ENCODE peak calls at places on chromosome 11, in five cellular contexts. X, P, M, V and Y are unnamed samples.

GRCh38 chr11:64019106-64020031 is 16.4 kb upstream of the FLRT1 start:
- DNase-seq in P (no peak), M (no peak), V (no peak), X (no peak), Y (no peak)

GRCh38 chr11:110032257-110032656 is 60.9 kb upstream of the ZC3H12C start:
- DNase-seq in P (peak; percentile 18), M (no peak), V (no peak), X (no peak), Y (no peak)

GRCh38 chr11:41334007-41334933 is 125.2 kb downstream of the LRRC4C start:
- DNase-seq in V (no peak), X (no peak), P (no peak), M (no peak), Y (no peak)

GRCh38 chr11:130037881-130038601 is 31.7 kb upstream of the APLP2 start:
- DNase-seq in M (no peak), P (peak; percentile 38), X (no peak), V (peak; percentile 66), Y (peak; percentile 22)

GRCh38 chr11:109138200-109138599 is 283.8 kb upstream of the C11orf87 start:
- DNase-seq in M (no peak), X (no peak), V (no peak), P (no peak), Y (no peak)

GRCh38 chr11:34269694-34270245 is 88.0 kb downstream of the ABTB2 start:
- DNase-seq in V (no peak), M (no peak), X (no peak), P (no peak), Y (no peak)

GRCh38 chr11:34356576-34356917 is 1.3 kb downstream of the ABTB2 start:
- DNase-seq in M (no peak), V (no peak), P (no peak), X (peak; percentile 39), Y (no peak)

GRCh38 chr11:9759519-9760179 is 95.8 kb downstream of the SWAP70 start:
- DNase-seq in V (peak; percentile 52), X (no peak), M (peak; percentile 51), P (no peak), Y (no peak)

GRCh38 chr11:115616941-115617340 is 112.7 kb upstream of the CADM1 start:
- DNase-seq in P (no peak), V (no peak), M (no peak), X (no peak), Y (no peak)

GRCh38 chr11:134157451-134157850 is 66.3 kb downstream of the NCAPD3 start:
- DNase-seq in X (no peak), M (no peak), V (no peak), P (no peak), Y (no peak)

GRCh38 chr11:47412152-47412746 is 3.9 kb downstream of the SLC39A13 start:
- DNase-seq in M (no peak), V (no peak), P (no peak), X (peak; percentile 68), Y (peak; percentile 44)

GRCh38 chr11:61489833-61490585 is 18.5 kb upstream of the LRRC10B start:
- DNase-seq in M (no peak), X (peak; percentile 69), V (peak; percentile 31), P (no peak), Y (no peak)

GRCh38 chr11:30595929-30596328 is 9.8 kb upstream of the MPPED2 start:
- DNase-seq in V (no peak), P (no peak), X (peak; percentile 42), M (no peak), Y (no peak)

GRCh38 chr11:1636291-1636950 is 6.8 kb downstream of the KRTAP5-5 start:
- DNase-seq in V (no peak), P (no peak), X (no peak), M (no peak), Y (no peak)

GRCh38 chr11:67449116-67449844 is 3.2 kb downstream of the GPR152 start:
- DNase-seq in P (no peak), X (no peak), V (no peak), M (no peak), Y (no peak)

GRCh38 chr11:73248526-73249185 is 23.5 kb upstream of the P2RY6 start:
- DNase-seq in V (no peak), M (no peak), P (no peak), X (no peak), Y (no peak)

GRCh38 chr11:115993613-115994012 is 489.4 kb upstream of the CADM1 start:
- DNase-seq in X (no peak), P (no peak), V (no peak), M (no peak), Y (no peak)

GRCh38 chr11:114250993-114251796 is 45.0 kb upstream of the NNMT start:
- DNase-seq in V (no peak), X (no peak), P (no peak), M (peak; percentile 71), Y (no peak)

GRCh38 chr11:46352063-46352841 is 5.0 kb downstream of the DGKZ start:
- DNase-seq in V (no peak), M (no peak), X (peak; percentile 70), P (no peak), Y (no peak)

GRCh38 chr11:1640076-1640946 is 10.7 kb downstream of the KRTAP5-5 start:
- DNase-seq in M (no peak), X (peak; percentile 62), P (peak; percentile 48), V (peak; percentile 24), Y (peak; percentile 25)

GRCh38 chr11:68584097-68584496 is 100.2 kb upstream of the GAL start:
- DNase-seq in X (peak; percentile 65), M (peak; percentile 47), P (peak; percentile 56), V (peak; percentile 15), Y (peak; percentile 63)

GRCh38 chr11:72410956-72411355 is 23.4 kb downstream of the CLPB start:
- DNase-seq in V (no peak), M (no peak), X (no peak), P (no peak), Y (no peak)

GRCh38 chr11:11989774-11990744 is 18.4 kb downstream of the DKK3 start:
- DNase-seq in X (no peak), P (no peak), V (no peak), M (no peak), Y (no peak)

GRCh38 chr11:12287374-12288211 is 89.8 kb upstream of the PARVA start:
- DNase-seq in V (peak; percentile 59), P (peak; percentile 56), M (peak; percentile 62), X (peak; percentile 80), Y (no peak)

GRCh38 chr11:1229471-1230120 is 6.7 kb downstream of the MUC5B start:
- DNase-seq in V (no peak), M (peak; percentile 7), X (no peak), P (no peak), Y (no peak)

GRCh38 chr11:69640260-69640994 is 529 bp upstream of the CCND1 start:
- DNase-seq in X (no peak), V (no peak), M (no peak), P (no peak), Y (no peak)

GRCh38 chr11:36033936-36034335 is 90.1 kb downstream of the LDLRAD3 start:
- DNase-seq in P (no peak), V (no peak), M (no peak), X (no peak), Y (no peak)
- H3K4me3 ChIP-seq in P (no peak overlapping the region), V (no peak overlapping the region), M (no peak overlapping the region), X (no peak overlapping the region), Y (no peak overlapping the region)

DNA sequence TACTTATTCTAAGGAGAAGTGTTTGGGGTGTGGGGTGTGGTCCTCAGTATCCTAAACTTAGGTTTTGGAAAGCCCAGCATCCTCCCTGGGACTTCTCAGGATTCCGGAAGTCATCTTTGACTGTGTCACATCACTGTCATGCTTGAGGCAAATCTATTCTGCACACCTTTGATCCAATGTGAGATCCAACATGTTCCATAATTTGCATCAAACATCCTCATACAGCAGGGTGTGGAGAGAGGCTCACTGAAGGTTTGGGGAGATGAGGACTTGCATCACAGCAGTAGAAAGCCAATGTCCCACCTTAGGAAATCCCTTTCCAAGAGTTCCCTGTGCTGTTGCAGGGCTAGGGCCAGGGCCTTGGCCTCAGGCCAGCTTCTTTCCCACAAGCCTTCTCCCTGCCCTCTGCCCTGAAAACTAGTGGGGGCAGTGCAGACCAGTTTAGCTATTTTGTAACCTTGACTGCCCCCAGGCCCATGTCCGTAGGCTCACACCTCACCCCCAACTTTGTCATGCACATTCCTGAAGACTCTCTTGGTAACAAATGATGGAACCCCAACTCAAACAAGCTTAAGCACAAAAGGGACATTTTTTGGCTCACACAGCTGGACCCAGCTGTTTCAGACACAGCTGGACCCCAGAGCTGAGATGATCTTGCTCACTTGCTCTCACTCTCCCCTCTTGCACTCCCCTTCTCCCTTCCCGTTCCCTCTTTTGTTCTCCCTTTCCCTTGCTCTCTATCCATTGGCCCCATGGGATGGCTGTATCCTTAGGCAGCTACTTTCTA is 46.7 kb downstream of the KCNQ1OT1 start:
- DNase-seq in P (no peak), X (no peak), M (peak; percentile 23), V (no peak), Y (no peak)
- H3K9me3 ChIP-seq in P (peaks cover 38% of the 10 kb centered on the region), X (no peaks in the 10 kb centered on the region), M (peaks cover 3% of the 10 kb centered on the region), V (peaks cover 69% of the 10 kb centered on the region), Y (peaks cover 36% of the 10 kb centered on the region)

DNA sequence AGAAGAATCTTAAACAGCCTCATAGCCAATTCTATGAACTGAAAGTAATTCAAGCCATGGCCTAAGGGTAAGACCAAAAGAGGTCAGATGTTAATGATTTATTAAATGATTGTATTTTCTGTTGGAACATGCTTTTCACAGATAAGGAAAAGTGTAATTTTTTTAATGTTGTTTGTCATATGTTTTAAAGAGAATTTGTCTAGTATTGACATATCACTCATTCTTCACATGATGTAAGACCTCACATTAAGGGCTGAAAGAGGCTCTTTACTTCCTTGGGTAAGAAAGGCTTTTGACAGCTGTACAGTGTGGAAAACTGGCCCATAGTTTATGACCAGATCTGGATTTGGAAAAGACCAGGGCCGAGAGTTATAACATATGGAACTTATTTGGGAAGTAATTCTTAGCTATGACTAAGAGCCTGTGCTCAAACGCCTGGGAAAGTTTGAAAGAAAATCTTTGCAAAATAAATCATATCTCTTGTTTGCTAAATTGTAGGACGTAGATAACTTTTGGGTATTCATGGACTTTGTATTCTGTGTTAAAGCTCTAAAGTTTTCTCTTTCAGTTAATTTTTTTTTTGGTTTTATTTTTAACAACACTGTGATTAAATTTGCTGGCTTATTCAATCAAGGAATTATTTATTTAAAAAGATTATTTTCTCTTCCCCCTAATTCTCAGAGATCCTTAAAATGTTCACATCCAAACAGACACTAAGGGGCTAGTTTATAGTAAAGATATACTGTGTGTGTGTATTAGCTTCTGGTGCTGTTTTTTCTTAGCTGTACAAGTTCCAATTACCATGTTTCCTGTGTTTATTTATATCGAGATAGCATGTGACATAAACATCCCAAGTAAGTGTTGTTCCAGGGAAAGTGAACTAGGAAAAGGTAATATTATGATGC is 162.2 kb downstream of the ARHGAP42 start:
- DNase-seq in V (no peak), P (no peak), M (no peak), X (no peak), Y (no peak)
- H3K4me3 ChIP-seq in V (no peak overlapping the region), P (no peak overlapping the region), M (no peak overlapping the region), X (no peak overlapping the region), Y (no peak overlapping the region)

GRCh38 chr11:37786214-37786755 is 1188.2 kb upstream of the RAG2 start:
- DNase-seq in X (no peak), M (no peak), V (no peak), P (no peak), Y (no peak)

DNA sequence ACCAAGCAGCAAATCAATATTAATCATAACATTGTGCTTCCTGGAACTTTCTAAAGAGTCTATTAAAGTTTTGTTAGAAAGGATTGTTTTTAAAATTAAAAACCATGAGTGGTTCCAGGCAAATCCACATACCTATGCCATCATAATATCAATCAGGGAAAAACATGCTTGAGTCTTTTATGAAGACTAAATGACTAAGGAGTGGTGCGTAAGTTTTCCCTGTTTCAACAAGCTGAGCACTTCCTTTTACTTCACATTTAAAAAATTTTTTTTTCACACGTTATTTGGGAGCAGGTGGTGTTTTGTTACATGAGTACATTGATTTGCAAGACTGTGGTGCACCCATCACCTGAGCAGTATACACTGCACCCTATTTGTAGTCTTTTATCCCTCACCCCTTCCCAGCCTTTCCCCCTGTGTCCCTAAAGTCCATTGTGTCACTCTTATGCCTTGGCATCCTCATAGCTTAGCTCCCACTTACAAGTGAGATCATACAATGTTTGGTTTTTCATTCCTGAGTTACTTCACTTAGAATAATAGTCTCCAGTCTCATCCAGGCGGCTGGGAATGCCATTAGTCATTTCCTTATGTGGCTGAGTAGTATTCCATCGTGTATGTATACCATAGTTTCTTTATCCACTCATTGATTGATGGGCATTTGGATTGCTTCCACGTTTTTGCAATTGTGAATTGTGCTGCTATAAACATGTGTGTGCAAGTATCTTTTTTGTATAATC is 1190.3 kb upstream of the RAG2 start:
- DNase-seq in M (no peak), X (no peak), P (no peak), V (no peak), Y (no peak)
- H3K9me3 ChIP-seq in M (no peaks in the 10 kb centered on the region), X (no peaks in the 10 kb centered on the region), P (no peaks in the 10 kb centered on the region), V (peaks cover 69% of the 10 kb centered on the region), Y (peaks cover 5% of the 10 kb centered on the region)